ENCODE peak calls at places on chromosomes 11 and 22, in four cellular contexts. W is K562, Y is H1, O is HepG2. A is an unnamed sample.

GRCh38 chr11:46296520-46297448 is 19.3 kb downstream of the CREB3L1 start:
- DNase-seq in O (no peak), W (peak), Y (peak), A (no peak)

GRCh38 chr11:8826901-8827560 is 84.0 kb upstream of the AKIP1 start:
- DNase-seq in Y (no peak), O (no peak), W (peak), A (no peak)

GRCh38 chr11:134480129-134480652 is 68.1 kb upstream of the B3GAT1 start:
- DNase-seq in O (no peak), Y (no peak), W (no peak), A (no peak)

GRCh38 chr11:73516080-73516479 is 81.8 kb downstream of the FAM168A start:
- DNase-seq in W (no peak), O (no peak), Y (no peak), A (no peak)

GRCh38 chr11:78417175-78417887 is at the start of gene GAB2:
- DNase-seq in Y (peak), O (no peak), W (no peak), A (no peak)

GRCh38 chr11:74397531-74398243 is 546 bp downstream of the PGM2L1 start:
- DNase-seq in Y (no peak), O (peak), W (peak), A (no peak)

GRCh38 chr11:38503876-38504275 is 1905.8 kb upstream of the RAG2 start:
- DNase-seq in W (no peak), O (no peak), Y (no peak), A (no peak)

GRCh38 chr22:44821741-44822425 is 69.5 kb downstream of the ARHGAP8 start:
- DNase-seq in Y (no peak), O (no peak), W (no peak), A (no peak)

GRCh38 chr11:134533511-134533910 is 121.5 kb upstream of the B3GAT1 start:
- DNase-seq in Y (no peak), W (no peak), O (no peak), A (no peak)

GRCh38 chr11:3823303-3823702 is 14.9 kb downstream of the PGAP2 start:
- DNase-seq in W (no peak), O (no peak), Y (no peak), A (no peak)

GRCh38 chr11:64057890-64058289 is 22.2 kb downstream of the FLRT1 start:
- DNase-seq in W (no peak), O (no peak), Y (no peak), A (no peak)

GRCh38 chr22:42700355-42700754 is 20.3 kb downstream of the A4GALT start:
- DNase-seq in Y (no peak), W (no peak), O (no peak), A (no peak)

GRCh38 chr22:43239956-43240355 is 53.0 kb upstream of the TTLL12 start:
- DNase-seq in W (no peak), O (no peak), Y (no peak), A (no peak)

GRCh38 chr11:28466506-28466905 is 358.3 kb downstream of the METTL15 start:
- DNase-seq in O (no peak), Y (no peak), W (no peak), A (no peak)

GRCh38 chr22:27405672-27406388 is 395.7 kb downstream of the MN1 start:
- DNase-seq in O (peak), W (peak), Y (peak), A (no peak)

GRCh38 chr22:24685804-24686203 is 82.8 kb downstream of the GGT1 start:
- DNase-seq in W (no peak), O (no peak), Y (peak), A (no peak)

GRCh38 chr11:102007567-102008437 is 39.4 kb upstream of the CFAP300 start:
- DNase-seq in W (peak), Y (no peak), O (peak), A (peak)

GRCh38 chr11:33515347-33515746 is 185.3 kb downstream of the C11orf91 start:
- DNase-seq in W (no peak), Y (no peak), O (no peak), A (no peak)

GRCh38 chr11:64644348-64645242 is 53.6 kb downstream of the SLC22A12 start:
- DNase-seq in W (peak), Y (peak), O (no peak), A (no peak)

GRCh38 chr22:37676691-37677627 is 1.5 kb downstream of the LGALS1 start:
- DNase-seq in O (peak), W (peak), Y (peak), A (no peak)

GRCh38 chr11:45146072-45147016 is at the start of gene PRDM11:
- DNase-seq in W (peak), O (no peak), Y (peak), A (no peak)

GRCh38 chr11:105000797-105001196 is 22.2 kb downstream of the CASP5 start:
- DNase-seq in Y (peak), W (peak), O (no peak), A (peak)

DNA sequence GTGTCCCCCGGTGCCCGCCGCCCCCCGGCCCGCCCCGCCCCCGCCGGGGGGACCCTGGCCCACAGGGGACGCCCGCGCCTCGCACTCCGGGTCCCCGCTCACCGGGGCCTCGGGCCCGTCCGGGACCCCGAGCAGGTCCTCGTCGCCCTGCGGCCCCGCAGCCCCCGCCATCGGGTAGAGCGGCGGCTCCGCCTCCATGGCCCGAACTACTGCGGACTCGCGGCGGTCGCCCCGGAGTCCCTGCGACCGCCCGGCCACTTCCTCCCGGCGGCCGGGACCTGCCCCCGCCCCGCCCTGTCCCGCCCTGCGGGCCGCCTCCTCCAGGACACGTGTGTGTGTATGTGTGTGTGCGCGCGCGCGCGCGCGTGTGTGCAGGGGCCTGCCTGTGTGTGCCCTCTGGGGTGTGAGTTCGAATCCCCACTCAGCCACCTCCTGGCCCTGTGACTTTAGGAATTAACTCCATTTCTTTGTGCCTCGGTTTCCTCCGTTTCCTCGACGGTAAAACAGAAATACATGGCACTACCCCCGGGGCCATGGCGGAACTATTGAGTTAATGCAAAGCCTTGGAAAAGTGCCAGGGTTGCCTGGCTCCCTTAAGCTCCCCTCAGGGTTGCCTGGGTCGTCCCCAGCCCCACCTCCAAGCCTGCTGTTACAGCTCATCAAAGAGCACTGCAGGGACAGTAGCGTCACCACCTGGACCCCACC is at the start of gene UNC93B1:
- DNase-seq in O (peak), W (peak), Y (peak), A (peak)
- TF ChIP-seq CREB1 in O (no peak), W (no peak), Y (no peak), A (peak)

GRCh38 chr11:77232242-77232641 is 69.2 kb downstream of the GDPD4 start:
- DNase-seq in O (no peak), Y (no peak), W (no peak), A (no peak)
- TF ChIP-seq TAF1 in O (no peak), Y (no peak), W (no peak), A (no peak)

GRCh38 chr11:47850337-47850736 is 2.2 kb upstream of the NUP160 start:
- DNase-seq in W (no peak), Y (no peak), O (no peak), A (no peak)

GRCh38 chr11:47847892-47848635 is at the start of gene NUP160:
- DNase-seq in W (peak), Y (peak), O (peak), A (no peak)

GRCh38 chr11:47846998-47847397 is 1.2 kb downstream of the NUP160 start:
- DNase-seq in Y (no peak), W (no peak), O (peak), A (no peak)

GRCh38 chr11:47847537-47847891 is 636 bp downstream of the NUP160 start:
- DNase-seq in W (no peak), Y (no peak), O (no peak), A (no peak)

DNA sequence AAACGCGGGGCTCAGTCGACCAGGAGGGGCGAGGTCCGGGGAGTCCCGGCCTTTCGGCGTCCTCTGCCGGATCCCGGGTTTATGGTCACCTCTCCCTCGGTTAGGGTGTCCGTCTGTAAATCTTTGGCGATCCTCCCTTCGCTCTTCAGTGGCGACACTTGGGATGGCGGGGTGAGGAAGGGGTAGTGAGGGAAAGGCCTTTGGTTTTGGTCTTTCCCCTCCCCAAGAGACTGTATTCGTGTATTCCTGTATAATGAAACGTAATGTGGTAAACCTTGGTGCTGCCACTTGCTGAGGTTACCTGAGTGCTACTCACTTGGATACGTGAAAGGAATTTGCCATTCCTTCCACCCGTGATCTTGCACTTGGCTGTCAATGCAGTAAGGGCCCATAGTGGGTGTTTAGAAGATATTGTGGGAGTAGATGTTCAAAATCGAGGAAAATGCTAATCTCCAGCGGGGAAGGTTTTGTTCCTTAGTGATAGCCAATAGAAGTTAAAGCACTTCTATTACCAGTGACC is 546 bp upstream of the NUP160 start:
- DNase-seq in O (no peak), W (no peak), Y (no peak), A (no peak)
- TF ChIP-seq CREB1 in O (no peak), W (no peak), Y (no peak), A (no peak)

DNA sequence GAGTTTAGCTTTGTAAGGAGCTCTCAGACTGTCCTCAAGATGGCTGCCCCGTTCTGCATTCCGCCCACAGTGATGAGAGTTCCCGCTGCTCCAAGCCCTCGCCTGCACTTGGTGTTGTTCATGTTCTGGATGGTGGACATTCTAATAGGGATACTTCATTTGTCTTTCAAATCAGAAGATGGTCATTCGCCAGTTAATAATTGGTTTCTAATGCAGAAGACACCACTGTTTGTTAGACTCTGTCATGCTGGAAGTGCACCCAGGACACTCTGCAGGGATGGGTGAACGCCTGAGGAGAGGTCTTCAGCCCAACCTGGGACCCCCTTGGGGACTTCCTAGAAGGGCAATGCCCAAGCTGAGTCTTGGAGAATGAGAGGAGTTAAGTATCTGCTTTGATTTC is 836.4 kb downstream of the TBC1D22A start:
- DNase-seq in W (no peak), O (no peak), Y (no peak), A (no peak)
- TF ChIP-seq TAF1 in W (no peak), O (no peak), Y (no peak), A (no peak)

GRCh38 chr22:26259510-26259909 is 90.2 kb downstream of the SEZ6L start:
- DNase-seq in O (peak), Y (peak), W (no peak), A (no peak)
- TF ChIP-seq CREB1 in O (no peak), Y (no peak), W (no peak), A (no peak)

DNA sequence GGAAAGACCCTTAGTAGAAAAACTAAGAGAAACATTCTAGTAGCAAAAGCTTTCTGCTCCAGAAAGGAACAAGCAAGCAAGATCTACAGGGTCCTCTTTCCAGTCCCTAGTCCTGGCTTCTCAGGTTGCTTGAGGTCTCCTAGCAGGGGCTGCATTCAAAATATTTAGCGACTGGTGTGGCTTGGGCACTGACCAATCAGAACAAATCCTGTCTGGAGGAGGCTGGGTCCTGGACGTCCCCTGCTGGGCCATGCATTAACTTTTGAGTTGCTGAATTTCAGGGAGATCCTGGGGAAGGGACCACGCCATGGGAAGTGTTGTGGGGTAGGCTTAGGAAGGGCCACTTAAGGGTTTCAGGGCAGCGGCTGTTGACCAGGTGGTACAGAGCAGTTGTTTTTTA is 26.6 kb upstream of the SORL1-AS1 start:
- DNase-seq in O (no peak), W (no peak), Y (peak), A (no peak)
- TF ChIP-seq TAF1 in O (no peak), W (no peak), Y (no peak), A (no peak)